ENCODE peak calls at places on chromosomes 5 and 9, in five cellular contexts. C, Y, W, R and A are unnamed samples.

GRCh38 chr9:95017661-95018060 is 291.2 kb downstream of the AOPEP start:
- DNase-seq in Y (peak), R (no peak), C (no peak), W (no peak), A (no peak)

GRCh38 chr5:171989946-171990712 is 16.3 kb downstream of the FBXW11 start:
- DNase-seq in C (no peak), R (no peak), W (no peak), Y (no peak), A (no peak)

GRCh38 chr9:97907632-97908031 is 14.7 kb downstream of the TRMO start:
- DNase-seq in Y (no peak), W (no peak), C (no peak), R (no peak), A (no peak)

GRCh38 chr5:50934343-50934742 is 267.9 kb downstream of the PARP8 start:
- DNase-seq in R (no peak), W (no peak), Y (no peak), C (no peak), A (no peak)

GRCh38 chr5:179609834-179610108 is 13.7 kb downstream of the HNRNPH1 start:
- DNase-seq in W (no peak), R (no peak), C (no peak), Y (no peak), A (no peak)

GRCh38 chr5:33696413-33696812 is 195.4 kb downstream of the ADAMTS12 start:
- DNase-seq in W (no peak), Y (no peak), R (no peak), C (no peak), A (no peak)

GRCh38 chr5:61735999-61736398 is 403.9 kb downstream of the ZSWIM6 start:
- DNase-seq in W (no peak), C (no peak), R (no peak), Y (no peak), A (no peak)

GRCh38 chr5:61631438-61631941 is 299.4 kb downstream of the ZSWIM6 start:
- DNase-seq in W (no peak), R (no peak), C (no peak), Y (no peak), A (peak)

GRCh38 chr9:97511762-97512429 is 10.4 kb downstream of the TMOD1 start:
- DNase-seq in Y (peak), C (peak), R (no peak), W (no peak), A (peak)

GRCh38 chr5:1512541-1513291 is 11.0 kb downstream of the LPCAT1 start:
- DNase-seq in W (no peak), R (no peak), Y (no peak), C (no peak), A (no peak)

GRCh38 chr9:21919377-21920362 is 74.5 kb downstream of the CDKN2A start:
- DNase-seq in W (no peak), R (no peak), C (peak), Y (peak), A (peak)

GRCh38 chr5:40273936-40274335 is 405.8 kb upstream of the PTGER4 start:
- DNase-seq in Y (peak), R (no peak), C (no peak), W (no peak), A (no peak)

GRCh38 chr9:105088088-105088487 is 156.4 kb upstream of the SLC44A1 start:
- DNase-seq in W (no peak), Y (no peak), C (no peak), R (no peak), A (no peak)

GRCh38 chr9:32550609-32551490 is 1.3 kb upstream of the SMIM27 start:
- DNase-seq in C (peak), R (peak), W (peak), Y (peak), A (peak)

GRCh38 chr5:55320571-55320970 is 12.8 kb downstream of the MTREX start:
- DNase-seq in Y (no peak), W (no peak), C (no peak), R (no peak), A (no peak)

GRCh38 chr5:83003791-83004190 is 73.4 kb downstream of the TMEM167A start:
- DNase-seq in R (no peak), W (no peak), C (no peak), Y (no peak), A (no peak)

GRCh38 chr5:114387433-114387832 is 25.6 kb downstream of the KCNN2 start:
- DNase-seq in W (no peak), Y (no peak), R (no peak), C (no peak), A (peak)

GRCh38 chr5:52199833-52200232 is 587.9 kb upstream of the ITGA1 start:
- DNase-seq in R (no peak), Y (no peak), C (no peak), W (no peak), A (no peak)

GRCh38 chr5:61425918-61426317 is 93.9 kb downstream of the ZSWIM6 start:
- DNase-seq in R (no peak), W (no peak), Y (no peak), C (no peak), A (no peak)

GRCh38 chr9:21831841-21832509 is 29.5 kb downstream of the MTAP start:
- DNase-seq in W (peak), C (peak), Y (peak), R (no peak), A (peak)

GRCh38 chr9:127767909-127768331 is 10.5 kb downstream of the SH2D3C start:
- DNase-seq in Y (no peak), C (no peak), R (no peak), W (no peak), A (no peak)

GRCh38 chr9:116899337-116900006 is 212.4 kb downstream of the TRIM32 start:
- DNase-seq in W (no peak), Y (peak), C (no peak), R (no peak), A (peak)

GRCh38 chr9:2622361-2623045 is 916 bp downstream of the VLDLR start:
- DNase-seq in C (peak), R (no peak), W (peak), Y (peak), A (no peak)

GRCh38 chr9:131976157-131976740 is 103.4 kb downstream of the MED27 start:
- DNase-seq in W (no peak), R (no peak), C (no peak), Y (no peak), A (no peak)

GRCh38 chr9:120818595-120818994 is 24.1 kb downstream of the PSMD5 start:
- DNase-seq in R (no peak), Y (no peak), W (no peak), C (no peak), A (no peak)

GRCh38 chr5:58410441-58410840 is 49.4 kb downstream of the PLK2 start:
- DNase-seq in R (no peak), C (peak), Y (peak), W (peak), A (peak)